ENCODE peak calls at places on chromosome 20, in seven cellular contexts. K is cardiac muscle cell, N is Calu3, W is lower leg skin, Z is GM10248, L is HFFc6, P is OCI-LY7. R is an unnamed sample.
A peak's percentile ranks its signal among the peaks of the same experiment; 100 is the strongest.

GRCh38 chr20:1539816-1540215 is 17.7 kb downstream of the SIRPD start:
- DNase-seq in K (no peak), L (no peak), Z (no peak), N (no peak), P (no peak), W (no peak), R (no peak)

GRCh38 chr20:63025534-63026331 is 19.0 kb upstream of the BHLHE23 start:
- DNase-seq in W (no peak), L (peak; percentile 11), P (no peak), K (peak; percentile 61), N (no peak), Z (no peak), R (no peak)

GRCh38 chr20:41475507-41475906 is 108.9 kb upstream of the EMILIN3 start:
- DNase-seq in P (no peak), L (no peak), W (no peak), N (no peak), K (peak; percentile 34), Z (no peak), R (no peak)

GRCh38 chr20:62512812-62513211 is 37.0 kb upstream of the GATA5 start:
- DNase-seq in N (no peak), P (no peak), L (no peak), Z (no peak), W (no peak), K (no peak), R (no peak)

GRCh38 chr20:38195041-38195504 is 30.0 kb upstream of the TGM2 start:
- DNase-seq in K (no peak), W (no peak), P (no peak), Z (no peak), N (no peak), L (no peak), R (no peak)

GRCh38 chr20:53915459-53916172 is 154.8 kb downstream of the BCAS1 start:
- DNase-seq in N (peak; percentile 99), Z (peak; percentile 81), P (peak; percentile 94), L (peak; percentile 91), W (peak; percentile 96), K (peak; percentile 95), R (peak; percentile 70)

GRCh38 chr20:47610247-47610944 is 108.7 kb downstream of the NCOA3 start:
- DNase-seq in W (peak; percentile 27), L (peak; percentile 79), K (peak; percentile 85), P (peak; percentile 37), Z (peak; percentile 69), N (peak; percentile 67), R (peak; percentile 25)

GRCh38 chr20:54123587-54124180 is 50.1 kb downstream of the CYP24A1 start:
- DNase-seq in K (peak; percentile 75), W (peak; percentile 79), P (no peak), L (peak; percentile 97), Z (no peak), N (peak; percentile 99), R (no peak)

GRCh38 chr20:47551841-47552240 is 50.2 kb downstream of the NCOA3 start:
- DNase-seq in Z (no peak), W (no peak), N (no peak), P (peak; percentile 27), K (no peak), L (no peak), R (no peak)

GRCh38 chr20:18587665-18588553 is at the start of gene DTD1:
- DNase-seq in L (peak; percentile 83), P (peak; percentile 87), K (peak; percentile 91), W (peak; percentile 88), N (peak; percentile 80), Z (peak; percentile 95), R (peak; percentile 60)

GRCh38 chr20:43537921-43538854 is 20.6 kb upstream of the SGK2 start:
- DNase-seq in N (peak; percentile 82), K (peak; percentile 73), L (peak; percentile 48), P (peak; percentile 58), Z (peak; percentile 57), W (peak; percentile 41), R (no peak)

GRCh38 chr20:60970601-60971000 is 281.5 kb upstream of the CDH4 start:
- DNase-seq in W (no peak), P (no peak), L (no peak), Z (no peak), N (no peak), K (no peak), R (no peak)

GRCh38 chr20:1663917-1664316 is 6.3 kb upstream of the SIRPG start:
- DNase-seq in Z (no peak), L (no peak), P (no peak), W (no peak), N (no peak), K (no peak), R (no peak)

GRCh38 chr20:37839432-37839827 is 63.5 kb upstream of the VSTM2L start:
- DNase-seq in N (no peak), K (no peak), W (no peak), P (no peak), L (no peak), Z (no peak), R (no peak)

GRCh38 chr20:469746-470490 is 7.6 kb upstream of the TBC1D20 start:
- DNase-seq in K (no peak), L (no peak), P (no peak), N (no peak), W (no peak), Z (no peak), R (no peak)

GRCh38 chr20:23533161-23533560 is 35.1 kb downstream of the CST9L start:
- DNase-seq in K (no peak), W (no peak), Z (no peak), P (no peak), N (no peak), L (no peak), R (no peak)

GRCh38 chr20:22686097-22686496 is 101.7 kb upstream of the FOXA2 start:
- DNase-seq in K (peak; percentile 78), W (no peak), N (peak; percentile 7), P (no peak), Z (no peak), L (peak; percentile 45), R (no peak)

GRCh38 chr20:3775457-3775856 is 5.8 kb downstream of the SPEF1 start:
- DNase-seq in K (no peak), Z (no peak), P (no peak), W (no peak), L (no peak), N (no peak), R (no peak)

GRCh38 chr20:18506744-18507143 is 996 bp upstream of the SEC23B start:
- DNase-seq in N (no peak), L (no peak), K (no peak), Z (no peak), P (no peak), W (no peak), R (no peak)

GRCh38 chr20:62628691-62629090 is 13.6 kb upstream of the SLCO4A1 start:
- DNase-seq in Z (no peak), L (peak; percentile 35), W (no peak), P (no peak), K (no peak), N (no peak), R (no peak)

GRCh38 chr20:54477556-54477955 is 2.2 kb downstream of the DOK5 start:
- DNase-seq in N (no peak), K (no peak), W (no peak), Z (no peak), P (no peak), L (no peak), R (no peak)

GRCh38 chr20:48463096-48463710 is 364.6 kb downstream of the PREX1 start:
- DNase-seq in K (no peak), L (no peak), N (no peak), W (no peak), Z (no peak), P (no peak), R (no peak)

GRCh38 chr20:20803011-20803410 is 90.6 kb upstream of the RALGAPA2 start:
- DNase-seq in Z (no peak), N (no peak), P (no peak), L (no peak), K (no peak), W (no peak), R (no peak)

DNA sequence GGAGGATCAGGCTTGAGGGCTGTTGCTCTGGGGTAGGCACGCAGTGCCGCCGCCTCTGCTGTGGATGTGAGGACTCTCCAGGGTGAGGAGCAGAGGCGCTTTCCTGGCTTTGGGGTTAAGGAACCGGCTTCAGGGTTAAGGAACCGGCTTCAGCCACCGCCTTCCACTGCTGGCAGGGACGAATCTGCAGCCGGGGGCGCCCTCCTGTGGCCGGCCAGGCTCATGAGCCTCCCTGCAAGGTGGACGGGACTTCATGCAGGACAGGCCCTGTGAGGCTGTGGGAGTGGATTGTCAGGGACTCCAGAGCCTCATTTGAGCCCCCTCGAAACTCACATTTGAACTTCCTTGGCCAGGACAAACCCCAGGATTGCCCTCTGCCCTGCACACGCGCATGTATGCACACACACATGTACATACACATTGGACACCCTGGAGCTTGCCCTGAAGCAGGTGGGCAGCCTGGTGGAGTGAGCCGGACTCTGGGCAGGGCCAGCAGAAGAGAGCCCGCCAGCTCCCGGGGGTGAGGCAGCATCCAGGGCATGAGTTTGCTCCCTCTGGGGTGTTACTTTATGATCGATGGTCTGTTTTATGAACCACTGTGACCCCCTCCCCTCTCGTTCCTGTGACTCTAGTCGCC is 146.9 kb downstream of the PHACTR3 start:
- DNase-seq in W (peak; percentile 49), N (peak; percentile 93), Z (peak; percentile 87), P (peak; percentile 20), K (peak; percentile 62), L (peak; percentile 10), R (peak; percentile 15)
- TF ChIP-seq CTCF in W (no peak), N (peak; percentile 94), Z (peak; percentile 94), P (peak; percentile 75), K (peak; percentile 70), L (peak; percentile 75), R (peak; percentile 89)

GRCh38 chr20:35739294-35740163 is 2.5 kb downstream of the RBM39 start:
- DNase-seq in W (no peak), P (peak; percentile 50), K (peak; percentile 64), N (peak; percentile 60), Z (no peak), L (peak; percentile 66), R (no peak)
- TF ChIP-seq CTCF in W (no peak), P (peak; percentile 74), K (peak; percentile 38), N (no peak), Z (no peak), L (peak; percentile 67), R (peak; percentile 28)

GRCh38 chr20:57180954-57181353 is 85.5 kb downstream of the BMP7 start:
- DNase-seq in N (peak; percentile 36), P (no peak), L (no peak), K (no peak), Z (no peak), W (no peak), R (no peak)
- TF ChIP-seq CTCF in N (no peak), P (no peak), L (no peak), K (no peak), Z (no peak), W (no peak), R (no peak)

GRCh38 chr20:59051666-59052065 is 9.1 kb upstream of the PRELID3B start:
- DNase-seq in P (no peak), K (no peak), Z (no peak), W (no peak), L (no peak), N (no peak), R (no peak)

GRCh38 chr20:59050437-59050836 is 7.9 kb upstream of the PRELID3B start:
- DNase-seq in N (no peak), L (no peak), Z (no peak), K (no peak), P (no peak), W (no peak), R (no peak)

DNA sequence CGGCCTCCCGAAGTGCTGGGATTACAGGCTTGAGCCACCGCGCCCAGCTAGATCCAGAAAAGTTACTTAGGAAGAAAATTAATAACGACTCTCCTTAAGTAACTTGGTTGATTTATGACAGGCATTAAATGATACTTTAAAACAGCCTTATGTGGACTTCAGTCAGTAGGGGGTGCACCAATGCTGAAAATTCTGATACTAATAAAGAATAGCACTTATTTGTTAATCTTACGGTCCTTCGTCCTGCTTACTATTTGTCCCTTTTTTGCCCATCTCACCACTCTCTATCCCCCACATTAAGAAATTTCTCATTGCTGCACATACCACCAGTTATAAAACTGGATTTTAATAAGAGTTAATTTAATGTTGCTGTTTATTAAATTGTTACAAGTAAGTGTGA is 12.7 kb upstream of the PRELID3B start:
- DNase-seq in Z (no peak), W (no peak), N (peak; percentile 37), L (peak; percentile 29), K (peak; percentile 34), P (peak; percentile 33), R (no peak)
- TF ChIP-seq CTCF in Z (peak; percentile 37), W (no peak), N (peak; percentile 52), L (peak; percentile 74), K (peak; percentile 43), P (peak; percentile 72), R (peak; percentile 38)